ENCODE peak calls at places on chromosomes 11 and 22, in four cellular contexts. One of them, this sample, is unnamed.

GRCh38 chr11:66920978-66921784 is 37.0 kb downstream of the PC start:
- DNase-seq in lung: no peak
- DNase-seq in mucosa of descending colon: no peak
- DNase-seq in spleen: no peak
- DNase-seq in this sample: no peak

GRCh38 chr11:130181295-130182272 is 22.0 kb downstream of the ST14 start:
- DNase-seq in lung: peak; percentile 45
- DNase-seq in mucosa of descending colon: peak; percentile 73
- DNase-seq in spleen: no peak
- DNase-seq in this sample: no peak

GRCh38 chr22:46929689-46930225 is 167.3 kb downstream of the TBC1D22A start:
- DNase-seq in lung: no peak
- DNase-seq in mucosa of descending colon: no peak
- DNase-seq in spleen: no peak
- DNase-seq in this sample: no peak

GRCh38 chr22:49884503-49885260 is 31.0 kb downstream of the ZBED4 start:
- DNase-seq in lung: no peak
- DNase-seq in mucosa of descending colon: no peak
- DNase-seq in spleen: peak; percentile 63
- DNase-seq in this sample: no peak

GRCh38 chr11:69874984-69875673 is 55.9 kb upstream of the FGF3 start:
- DNase-seq in lung: no peak
- DNase-seq in mucosa of descending colon: no peak
- DNase-seq in spleen: peak; percentile 52
- DNase-seq in this sample: no peak

GRCh38 chr11:128133501-128133900 is 453.9 kb downstream of the ETS1 start:
- DNase-seq in lung: no peak
- DNase-seq in mucosa of descending colon: no peak
- DNase-seq in spleen: no peak
- DNase-seq in this sample: no peak

GRCh38 chr22:49964136-49964492 is 3.5 kb downstream of the PIM3 start:
- DNase-seq in lung: peak; percentile 30
- DNase-seq in mucosa of descending colon: peak; percentile 40
- DNase-seq in spleen: peak; percentile 81
- DNase-seq in this sample: no peak

GRCh38 chr11:125591659-125592304 is 870 bp upstream of the STT3A start:
- DNase-seq in lung: peak; percentile 34
- DNase-seq in mucosa of descending colon: peak; percentile 66
- DNase-seq in spleen: peak; percentile 90
- DNase-seq in this sample: no peak

GRCh38 chr22:29112680-29113079 is 39.8 kb downstream of the KREMEN1 start:
- DNase-seq in lung: no peak
- DNase-seq in mucosa of descending colon: no peak
- DNase-seq in spleen: no peak
- DNase-seq in this sample: no peak

GRCh38 chr11:119694334-119694733 is 34.7 kb downstream of the NECTIN1 start:
- DNase-seq in lung: no peak
- DNase-seq in mucosa of descending colon: peak; percentile 75
- DNase-seq in spleen: no peak
- DNase-seq in this sample: no peak

GRCh38 chr11:127651888-127652221 is 651.3 kb upstream of the KIRREL3 start:
- DNase-seq in lung: no peak
- DNase-seq in mucosa of descending colon: no peak
- DNase-seq in spleen: no peak
- DNase-seq in this sample: no peak

GRCh38 chr11:19559746-19560145 is 152.9 kb upstream of the NAV2 start:
- DNase-seq in lung: no peak
- DNase-seq in mucosa of descending colon: no peak
- DNase-seq in spleen: no peak
- DNase-seq in this sample: no peak

GRCh38 chr11:47143322-47143721 is 33.4 kb downstream of the ARFGAP2 start:
- DNase-seq in lung: no peak
- DNase-seq in mucosa of descending colon: no peak
- DNase-seq in spleen: no peak
- DNase-seq in this sample: no peak

GRCh38 chr22:37309221-37310074 is 27.1 kb downstream of the CYTH4 start:
- DNase-seq in lung: no peak
- DNase-seq in mucosa of descending colon: no peak
- DNase-seq in spleen: peak; percentile 88
- DNase-seq in this sample: no peak

GRCh38 chr22:30204742-30205111 is 41.8 kb downstream of the LIF start:
- DNase-seq in lung: no peak
- DNase-seq in mucosa of descending colon: peak; percentile 49
- DNase-seq in spleen: no peak
- DNase-seq in this sample: no peak

DNA sequence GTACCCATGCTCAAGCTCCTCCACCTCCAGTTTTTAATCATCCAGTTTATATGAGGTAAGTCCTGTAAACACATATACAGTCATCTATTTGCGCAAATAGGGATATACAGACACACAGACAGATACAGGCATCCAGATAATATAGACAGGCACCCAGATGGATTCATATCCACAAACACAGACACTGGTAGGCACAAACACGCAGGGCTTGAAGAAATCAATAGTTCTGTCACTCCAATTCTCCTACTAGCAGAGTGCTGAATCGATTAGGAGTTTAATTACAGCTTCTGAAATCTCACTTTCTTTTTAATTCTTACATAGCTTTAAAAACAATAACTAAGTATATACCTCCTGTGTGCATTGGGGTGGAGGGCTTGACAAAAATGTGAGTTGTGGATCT is 56.0 kb downstream of the INSC start:
- DNase-seq in lung: no peak
- DNase-seq in mucosa of descending colon: no peak
- DNase-seq in spleen: no peak
- DNase-seq in this sample: no peak
- H3K4me1 ChIP-seq in lung: no peaks in the 10 kb centered on the region
- H3K4me1 ChIP-seq in mucosa of descending colon: no peaks in the 10 kb centered on the region
- H3K4me1 ChIP-seq in spleen: no peaks in the 10 kb centered on the region
- H3K4me1 ChIP-seq in this sample: no peaks in the 10 kb centered on the region

GRCh38 chr11:17596310-17596669 is 49.2 kb downstream of the OTOG start:
- DNase-seq in lung: no peak
- DNase-seq in mucosa of descending colon: no peak
- DNase-seq in spleen: peak; percentile 45
- DNase-seq in this sample: no peak

GRCh38 chr11:17596711-17597110 is 49.7 kb downstream of the OTOG start:
- DNase-seq in lung: no peak
- DNase-seq in mucosa of descending colon: no peak
- DNase-seq in spleen: peak; percentile 63
- DNase-seq in this sample: no peak

GRCh38 chr11:17599460-17599925 is 52.4 kb downstream of the OTOG start:
- DNase-seq in lung: peak; percentile 24
- DNase-seq in mucosa of descending colon: no peak
- DNase-seq in spleen: peak; percentile 70
- DNase-seq in this sample: peak; percentile 87

GRCh38 chr11:17598700-17599459 is 51.8 kb downstream of the OTOG start:
- DNase-seq in lung: peak; percentile 63
- DNase-seq in mucosa of descending colon: peak; percentile 77
- DNase-seq in spleen: peak; percentile 90
- DNase-seq in this sample: peak; percentile 92

GRCh38 chr11:17597770-17598169 is 50.7 kb downstream of the OTOG start:
- DNase-seq in lung: no peak
- DNase-seq in mucosa of descending colon: no peak
- DNase-seq in spleen: peak; percentile 45
- DNase-seq in this sample: no peak
- H3K4me1 ChIP-seq in lung: no peaks in the 10 kb centered on the region
- H3K4me1 ChIP-seq in mucosa of descending colon: no peaks in the 10 kb centered on the region
- H3K4me1 ChIP-seq in spleen: no peaks in the 10 kb centered on the region
- H3K4me1 ChIP-seq in this sample: no peaks in the 10 kb centered on the region

DNA sequence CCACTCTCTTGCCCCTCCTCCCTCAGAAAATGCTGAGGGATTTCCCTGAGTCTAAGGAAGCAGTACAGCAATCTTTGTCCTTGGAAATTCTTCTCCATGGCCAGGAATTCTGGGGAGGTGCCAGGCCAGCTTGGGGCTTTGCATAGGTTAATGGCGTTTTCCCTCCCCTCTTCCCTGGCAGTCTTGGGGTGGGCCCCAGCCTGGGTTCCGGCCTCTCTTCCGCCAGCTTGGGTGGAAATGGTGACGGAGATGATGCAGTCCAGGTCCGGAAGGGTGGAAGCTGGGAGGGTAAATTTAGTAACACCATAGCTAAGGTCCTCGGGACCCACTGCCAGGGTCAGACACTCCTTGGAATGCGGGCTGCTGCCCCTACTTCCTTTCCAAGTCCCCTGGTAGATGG is 5.0 kb downstream of the PHLDB1 start:
- DNase-seq in lung: no peak
- DNase-seq in mucosa of descending colon: no peak
- DNase-seq in spleen: peak; percentile 69
- DNase-seq in this sample: no peak
- H3K4me1 ChIP-seq in lung: peaks cover 41% of the 10 kb centered on the region
- H3K4me1 ChIP-seq in mucosa of descending colon: peaks cover 32% of the 10 kb centered on the region
- H3K4me1 ChIP-seq in spleen: peaks cover 9% of the 10 kb centered on the region
- H3K4me1 ChIP-seq in this sample: peaks cover 43% of the 10 kb centered on the region

DNA sequence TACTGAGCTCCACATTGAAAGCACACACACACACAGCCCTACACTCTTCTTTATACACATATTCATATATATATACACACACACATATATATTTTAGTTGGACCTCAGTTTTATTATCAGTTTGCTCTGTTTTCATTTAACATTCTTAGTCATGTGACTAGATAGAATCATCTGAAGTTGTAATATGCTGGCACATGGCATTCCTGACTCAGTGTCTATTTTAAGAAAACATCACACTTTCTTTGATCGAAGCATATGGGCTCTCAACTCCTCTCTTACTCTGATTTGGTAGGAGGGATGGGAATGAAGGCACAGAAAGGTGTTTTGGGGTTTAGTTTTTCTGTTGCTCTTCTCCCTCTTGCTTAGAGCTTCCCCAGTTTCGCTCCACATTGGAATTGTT is 24.8 kb downstream of the AMOTL1 start:
- DNase-seq in lung: no peak
- DNase-seq in mucosa of descending colon: no peak
- DNase-seq in spleen: no peak
- DNase-seq in this sample: no peak
- H3K4me1 ChIP-seq in lung: peaks cover 12% of the 10 kb centered on the region
- H3K4me1 ChIP-seq in mucosa of descending colon: peaks cover 5% of the 10 kb centered on the region
- H3K4me1 ChIP-seq in spleen: peaks cover 13% of the 10 kb centered on the region
- H3K4me1 ChIP-seq in this sample: peaks cover 96% of the 10 kb centered on the region

GRCh38 chr11:86208572-86208971 is 36.0 kb upstream of the EED start:
- DNase-seq in lung: no peak
- DNase-seq in mucosa of descending colon: no peak
- DNase-seq in spleen: no peak
- DNase-seq in this sample: no peak

GRCh38 chr11:86207413-86207812 is 37.1 kb upstream of the EED start:
- DNase-seq in lung: no peak
- DNase-seq in mucosa of descending colon: no peak
- DNase-seq in spleen: no peak
- DNase-seq in this sample: no peak

GRCh38 chr11:86204356-86204755 is 40.2 kb upstream of the EED start:
- DNase-seq in lung: no peak
- DNase-seq in mucosa of descending colon: no peak
- DNase-seq in spleen: no peak
- DNase-seq in this sample: no peak

GRCh38 chr11:86206296-86206695 is 38.3 kb upstream of the EED start:
- DNase-seq in lung: no peak
- DNase-seq in mucosa of descending colon: no peak
- DNase-seq in spleen: no peak
- DNase-seq in this sample: no peak

GRCh38 chr11:86205415-86206268 is 38.9 kb upstream of the EED start:
- DNase-seq in lung: no peak
- DNase-seq in mucosa of descending colon: no peak
- DNase-seq in spleen: no peak
- DNase-seq in this sample: no peak
- H3K4me1 ChIP-seq in lung: peaks cover 1% of the 10 kb centered on the region
- H3K4me1 ChIP-seq in mucosa of descending colon: no peaks in the 10 kb centered on the region
- H3K4me1 ChIP-seq in spleen: peaks cover 27% of the 10 kb centered on the region
- H3K4me1 ChIP-seq in this sample: peaks cover 13% of the 10 kb centered on the region

GRCh38 chr11:28043930-28044709 is 63.8 kb downstream of the KIF18A start:
- DNase-seq in lung: no peak
- DNase-seq in mucosa of descending colon: no peak
- DNase-seq in spleen: no peak
- DNase-seq in this sample: no peak

GRCh38 chr11:28038775-28039174 is 69.2 kb downstream of the KIF18A start:
- DNase-seq in lung: no peak
- DNase-seq in mucosa of descending colon: no peak
- DNase-seq in spleen: no peak
- DNase-seq in this sample: no peak

GRCh38 chr11:28040384-28040783 is 67.6 kb downstream of the KIF18A start:
- DNase-seq in lung: no peak
- DNase-seq in mucosa of descending colon: no peak
- DNase-seq in spleen: no peak
- DNase-seq in this sample: no peak
- H3K4me1 ChIP-seq in lung: no peaks in the 10 kb centered on the region
- H3K4me1 ChIP-seq in mucosa of descending colon: no peaks in the 10 kb centered on the region
- H3K4me1 ChIP-seq in spleen: no peaks in the 10 kb centered on the region
- H3K4me1 ChIP-seq in this sample: no peaks in the 10 kb centered on the region

GRCh38 chr11:87840786-87841185 is 334.5 kb downstream of the RAB38 start:
- DNase-seq in lung: no peak
- DNase-seq in mucosa of descending colon: no peak
- DNase-seq in spleen: no peak
- DNase-seq in this sample: no peak
- H3K4me1 ChIP-seq in lung: no peaks in the 10 kb centered on the region
- H3K4me1 ChIP-seq in mucosa of descending colon: no peaks in the 10 kb centered on the region
- H3K4me1 ChIP-seq in spleen: no peaks in the 10 kb centered on the region
- H3K4me1 ChIP-seq in this sample: no peaks in the 10 kb centered on the region

GRCh38 chr11:35794850-35795249 is 132.3 kb downstream of the TRIM44 start:
- DNase-seq in lung: no peak
- DNase-seq in mucosa of descending colon: no peak
- DNase-seq in spleen: no peak
- DNase-seq in this sample: no peak
- H3K4me1 ChIP-seq in lung: peaks cover 2% of the 10 kb centered on the region
- H3K4me1 ChIP-seq in mucosa of descending colon: no peaks in the 10 kb centered on the region
- H3K4me1 ChIP-seq in spleen: peaks cover 7% of the 10 kb centered on the region
- H3K4me1 ChIP-seq in this sample: no peaks in the 10 kb centered on the region

DNA sequence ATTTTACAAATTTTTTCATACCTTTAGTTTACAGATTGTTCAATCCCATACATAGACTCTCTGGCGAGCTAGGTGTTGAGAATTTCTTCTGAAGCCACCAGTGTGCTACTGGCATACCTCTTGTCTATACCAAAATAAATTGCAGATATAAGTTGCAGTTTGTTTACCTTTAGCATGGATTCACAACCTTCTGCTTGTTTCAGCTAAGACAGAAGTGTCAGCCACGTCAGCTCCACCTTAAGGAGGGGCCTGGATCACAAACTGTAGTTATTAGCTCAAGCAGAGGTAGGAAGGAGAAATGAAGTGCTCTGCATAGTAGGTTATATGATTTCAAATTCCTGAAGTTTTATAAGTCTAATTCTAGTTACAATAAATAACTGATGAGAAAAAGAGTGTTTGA is at the start of gene NXPE4:
- DNase-seq in lung: no peak
- DNase-seq in mucosa of descending colon: peak; percentile 34
- DNase-seq in spleen: no peak
- DNase-seq in this sample: no peak
- H3K4me1 ChIP-seq in lung: no peaks in the 10 kb centered on the region
- H3K4me1 ChIP-seq in mucosa of descending colon: peaks cover 9% of the 10 kb centered on the region
- H3K4me1 ChIP-seq in spleen: no peaks in the 10 kb centered on the region
- H3K4me1 ChIP-seq in this sample: no peaks in the 10 kb centered on the region

This sample was measured in esophagus muscularis mucosa.